ENCODE peak calls at places on chromosomes 5 and 9, in six cellular contexts. E, U, W, M, D and Q are unnamed samples.

GRCh38 chr9:14365667-14366066 is 51.7 kb upstream of the NFIB start:
- DNase-seq in E (no peak), U (no peak), W (no peak), M (no peak), D (no peak), Q (no peak)

GRCh38 chr5:136819526-136820302 is 454.4 kb upstream of the TRPC7 start:
- DNase-seq in E (no peak), U (no peak), W (no peak), M (no peak), D (no peak), Q (no peak)

GRCh38 chr9:134225186-134225585 is 60.8 kb upstream of the RNU6ATAC start:
- DNase-seq in E (no peak), U (no peak), W (no peak), M (no peak), D (no peak), Q (no peak)

GRCh38 chr5:120528609-120529008 is 64.5 kb downstream of the PRR16 start:
- DNase-seq in E (no peak), U (no peak), W (no peak), M (no peak), D (no peak), Q (no peak)

GRCh38 chr9:115910899-115911298 is 242.7 kb upstream of the PAPPA start:
- DNase-seq in E (no peak), U (no peak), W (no peak), M (no peak), D (no peak), Q (no peak)

GRCh38 chr9:6788175-6789016 is 30.6 kb downstream of the KDM4C start:
- DNase-seq in E (peak; percentile 49), U (no peak), W (no peak), M (peak; percentile 84), D (no peak), Q (no peak)

GRCh38 chr5:142145106-142145900 is 36.7 kb downstream of the NDFIP1 start:
- DNase-seq in E (peak; percentile 73), U (peak; percentile 39), W (peak; percentile 57), M (peak; percentile 57), D (peak; percentile 72), Q (peak; percentile 41)

GRCh38 chr5:157458835-157459234 is 1.2 kb upstream of the NIPAL4 start:
- DNase-seq in E (peak; percentile 26), U (no peak), W (no peak), M (no peak), D (no peak), Q (no peak)

GRCh38 chr9:33225319-33226152 is 14.4 kb upstream of the SPINK4 start:
- DNase-seq in E (peak; percentile 82), U (peak; percentile 40), W (peak; percentile 38), M (no peak), D (peak; percentile 68), Q (peak; percentile 48)

GRCh38 chr9:93220627-93221425 is 36.9 kb downstream of the WNK2 start:
- DNase-seq in E (no peak), U (no peak), W (no peak), M (no peak), D (no peak), Q (no peak)

GRCh38 chr5:143693691-143694252 is 118.2 kb upstream of the HMHB1 start:
- DNase-seq in E (no peak), U (no peak), W (no peak), M (no peak), D (peak; percentile 56), Q (no peak)

GRCh38 chr5:180618830-180619562 is 27.7 kb upstream of the SCGB3A1 start:
- DNase-seq in E (peak; percentile 67), U (peak; percentile 37), W (peak; percentile 91), M (peak; percentile 81), D (no peak), Q (no peak)

GRCh38 chr9:122526602-122527001 is 491 bp downstream of the OR1N1 start:
- DNase-seq in E (no peak), U (no peak), W (no peak), M (no peak), D (no peak), Q (no peak)

GRCh38 chr5:1057485-1057825 is 48.9 kb downstream of the NKD2 start:
- DNase-seq in E (no peak), U (no peak), W (peak; percentile 27), M (no peak), D (no peak), Q (no peak)